ENCODE peak calls at places on chromosomes 16 and 17, in eight cellular contexts. S is heart right ventricle; B is HT-29; C is Kasumi-1; E is HL-60; W is activated T-cell treated with anti-CD3 and anti-CD28 coated beads, Interleukin-2, amount 50 U/mL, for 24 hours; O is tibial nerve; I is left lung. Q is an unnamed sample.

GRCh38 chr17:57471941-57472368 is 215.6 kb downstream of the MSI2 start:
- DNase-seq in I (no peak), S (no peak), B (no peak), W (no peak), C (no peak), O (no peak), E (no peak), Q (no peak)

GRCh38 chr17:70157151-70157550 is 12.2 kb upstream of the KCNJ2 start:
- DNase-seq in I (no peak), O (no peak), S (no peak), C (no peak), E (no peak), W (no peak), B (no peak), Q (no peak)

GRCh38 chr16:71387045-71387871 is 28.7 kb downstream of the CALB2 start:
- DNase-seq in C (peak; percentile 32), O (no peak), I (no peak), B (no peak), E (peak; percentile 36), W (no peak), S (no peak), Q (no peak)

GRCh38 chr17:51057534-51057933 is 63.1 kb downstream of the SPAG9 start:
- DNase-seq in I (no peak), S (no peak), B (no peak), E (no peak), W (no peak), O (no peak), C (no peak), Q (no peak)

GRCh38 chr17:10875984-10876555 is 38.2 kb upstream of the PIRT start:
- DNase-seq in B (peak; percentile 65), C (peak; percentile 4), E (peak; percentile 1), I (no peak), O (peak; percentile 39), W (peak; percentile 42), S (peak; percentile 32), Q (no peak)

GRCh38 chr17:48646183-48647102 is 20.3 kb upstream of the HOXB9 start:
- DNase-seq in O (no peak), B (peak; percentile 69), I (peak; percentile 77), C (no peak), E (no peak), W (no peak), S (no peak), Q (no peak)

GRCh38 chr16:82641336-82641984 is 14.7 kb downstream of the CDH13 start:
- DNase-seq in W (no peak), B (peak; percentile 4), O (no peak), E (no peak), C (no peak), I (no peak), S (no peak), Q (no peak)

GRCh38 chr17:5832886-5833285 is 237.3 kb upstream of the WSCD1 start:
- DNase-seq in W (no peak), B (peak; percentile 64), S (no peak), O (no peak), E (no peak), C (no peak), I (no peak), Q (no peak)

GRCh38 chr17:70137451-70138230 is 31.7 kb upstream of the KCNJ2 start:
- DNase-seq in B (no peak), W (no peak), O (peak; percentile 84), S (no peak), E (no peak), C (no peak), I (no peak), Q (no peak)

GRCh38 chr16:70767377-70768204 is 33.4 kb downstream of the VAC14 start:
- DNase-seq in I (peak; percentile 20), E (no peak), O (no peak), C (no peak), S (no peak), W (no peak), B (no peak), Q (no peak)

GRCh38 chr17:81481815-81482505 is 30.6 kb downstream of the ACTG1 start:
- DNase-seq in W (no peak), B (no peak), I (no peak), S (no peak), C (no peak), O (no peak), E (no peak), Q (no peak)

GRCh38 chr16:1149101-1149636 is 3.7 kb upstream of the CACNA1H start:
- DNase-seq in B (no peak), I (no peak), E (no peak), C (no peak), S (no peak), O (no peak), W (no peak), Q (no peak)

GRCh38 chr16:71919033-71919432 is 23.7 kb downstream of the IST1 start:
- DNase-seq in W (no peak), O (no peak), E (peak; percentile 78), I (no peak), B (no peak), C (peak; percentile 94), S (no peak), Q (no peak)

GRCh38 chr17:42325026-42325425 is 36.7 kb downstream of the STAT5A start:
- DNase-seq in E (no peak), S (no peak), W (no peak), O (no peak), C (no peak), B (peak; percentile 34), I (no peak), Q (no peak)

GRCh38 chr16:80250376-80250775 is 290.4 kb upstream of the DYNLRB2 start:
- DNase-seq in W (no peak), B (no peak), E (no peak), C (no peak), O (no peak), S (no peak), I (no peak), Q (no peak)

GRCh38 chr16:8905168-8905762 is 23.1 kb downstream of the LITAFD start:
- DNase-seq in B (peak; percentile 67), E (peak; percentile 41), S (no peak), I (no peak), O (no peak), W (no peak), C (peak; percentile 41), Q (no peak)

GRCh38 chr16:72963921-72964320 is 84.0 kb downstream of the ZFHX3 start:
- DNase-seq in O (no peak), W (no peak), C (no peak), I (no peak), B (no peak), S (no peak), E (no peak), Q (no peak)

GRCh38 chr16:85328665-85329058 is 216.4 kb upstream of the CIBAR2 start:
- DNase-seq in S (no peak), E (no peak), O (no peak), C (no peak), W (no peak), I (no peak), B (no peak), Q (no peak)

GRCh38 chr16:89970011-89970410 is 21.5 kb downstream of the DEF8 start:
- DNase-seq in W (no peak), C (peak; percentile 95), O (no peak), E (peak; percentile 87), B (no peak), S (no peak), I (peak; percentile 54), Q (no peak)

GRCh38 chr16:790086-790485 is 1.7 kb downstream of the CHTF18 start:
- DNase-seq in C (no peak), O (no peak), E (no peak), W (no peak), S (no peak), I (no peak), B (no peak), Q (no peak)

GRCh38 chr17:74742978-74743545 is 5.4 kb upstream of the NHERF1 start:
- DNase-seq in B (no peak), W (no peak), S (no peak), E (no peak), C (no peak), O (no peak), I (no peak), Q (no peak)

GRCh38 chr17:3762922-3763776 is 37.8 kb downstream of the ITGAE start:
- DNase-seq in I (peak; percentile 27), E (no peak), C (no peak), S (no peak), O (no peak), W (no peak), B (no peak), Q (no peak)

GRCh38 chr17:28999216-28999615 is 6.6 kb downstream of the SEZ6 start:
- DNase-seq in O (no peak), C (no peak), E (no peak), W (no peak), S (no peak), B (no peak), I (no peak), Q (no peak)

GRCh38 chr16:51465026-51465425 is 314.0 kb upstream of the SALL1 start:
- DNase-seq in O (no peak), W (no peak), E (no peak), S (no peak), C (no peak), B (no peak), I (no peak), Q (no peak)

GRCh38 chr17:62895650-62896301 is 70.3 kb upstream of the TANC2 start:
- DNase-seq in I (no peak), B (no peak), C (peak; percentile 63), S (no peak), O (peak; percentile 17), W (no peak), E (peak; percentile 79), Q (no peak)